ENCODE peak calls at places on chromosome 3, in five cellular contexts. D, I, Y, B and X are unnamed samples.
A peak's percentile ranks its signal among the peaks of the same experiment; 100 is the strongest.

GRCh38 chr3:53817809-53818208 is 28.4 kb downstream of the CHDH start:
- DNase-seq in D (no peak), I (peak; percentile 71), Y (no peak), B (no peak), X (no peak)

GRCh38 chr3:175316799-175317198 is 457.7 kb downstream of the NAALADL2 start:
- DNase-seq in D (no peak), I (no peak), Y (no peak), B (no peak), X (no peak)

GRCh38 chr3:49872801-49873281 is 3.1 kb upstream of the CAMKV start:
- DNase-seq in D (no peak), I (no peak), Y (no peak), B (no peak), X (no peak)

GRCh38 chr3:18111702-18112311 is 313.3 kb downstream of the SATB1 start:
- DNase-seq in D (no peak), I (peak; percentile 67), Y (peak; percentile 24), B (peak; percentile 54), X (no peak)

GRCh38 chr3:51381333-51381705 is 3.8 kb upstream of the MANF start:
- DNase-seq in D (no peak), I (no peak), Y (no peak), B (no peak), X (no peak)

GRCh38 chr3:113560845-113561623 is 28.7 kb downstream of the SIDT1 start:
- DNase-seq in D (peak; percentile 73), I (no peak), Y (peak; percentile 35), B (peak; percentile 15), X (no peak)

GRCh38 chr3:51620543-51620942 is 50.5 kb upstream of the TEX264 start:
- DNase-seq in D (no peak), I (no peak), Y (no peak), B (peak; percentile 53), X (no peak)

GRCh38 chr3:56890448-56891083 is 88.8 kb upstream of the ARHGEF3 start:
- DNase-seq in D (no peak), I (peak; percentile 34), Y (no peak), B (peak; percentile 34), X (no peak)

DNA sequence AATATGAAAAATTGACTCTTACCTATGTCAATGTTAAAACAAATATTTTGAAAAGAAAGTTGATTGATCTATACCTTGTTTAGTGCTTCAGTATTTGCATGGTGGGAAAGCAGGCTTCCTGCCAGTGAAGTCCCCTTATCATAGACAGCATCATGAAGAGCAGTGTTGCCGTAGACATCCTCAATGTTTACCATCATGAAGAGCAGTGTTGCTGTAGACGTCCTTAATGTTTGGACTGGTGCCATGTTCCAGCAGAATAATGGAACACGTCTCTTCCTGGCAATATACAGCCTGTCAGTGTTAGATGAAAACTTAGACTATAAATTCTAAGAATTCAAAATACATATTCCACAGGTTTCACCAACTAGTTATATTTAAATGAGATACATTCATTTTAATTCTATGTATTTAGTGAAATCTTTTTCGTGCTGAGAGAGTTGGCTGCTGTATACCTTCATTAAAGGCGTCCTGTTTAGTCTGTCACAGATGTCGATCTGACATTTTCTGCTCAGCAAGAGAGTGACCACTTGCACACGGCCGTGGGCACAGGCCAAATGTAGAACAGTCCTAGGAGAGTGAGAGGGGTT is 116.8 kb downstream of the LMLN start:
- DNase-seq in D (no peak), I (no peak), Y (no peak), B (no peak), X (no peak)
- TF ChIP-seq EZH2 in D (no peak), I (no peak), Y (no peak), B (no peak), X (no peak)

GRCh38 chr3:172135185-172135584 is 95.8 kb downstream of the FNDC3B start:
- DNase-seq in D (peak; percentile 47), I (no peak), Y (no peak), B (no peak), X (no peak)

GRCh38 chr3:172137287-172138030 is 98.1 kb downstream of the FNDC3B start:
- DNase-seq in D (peak; percentile 90), I (no peak), Y (peak; percentile 58), B (peak; percentile 27), X (no peak)

GRCh38 chr3:172134352-172134751 is 95.0 kb downstream of the FNDC3B start:
- DNase-seq in D (no peak), I (no peak), Y (no peak), B (no peak), X (no peak)

GRCh38 chr3:172138031-172138538 is 98.7 kb downstream of the FNDC3B start:
- DNase-seq in D (no peak), I (no peak), Y (peak; percentile 87), B (peak; percentile 33), X (no peak)

GRCh38 chr3:172135766-172136729 is 96.7 kb downstream of the FNDC3B start:
- DNase-seq in D (peak; percentile 45), I (no peak), Y (no peak), B (peak; percentile 93), X (no peak)
- H3K9ac ChIP-seq in D (peak overlapping the region; percentile 83), I (no peak overlapping the region), Y (no peak overlapping the region), B (peak overlapping the region; percentile 69), X (no peak overlapping the region)

DNA sequence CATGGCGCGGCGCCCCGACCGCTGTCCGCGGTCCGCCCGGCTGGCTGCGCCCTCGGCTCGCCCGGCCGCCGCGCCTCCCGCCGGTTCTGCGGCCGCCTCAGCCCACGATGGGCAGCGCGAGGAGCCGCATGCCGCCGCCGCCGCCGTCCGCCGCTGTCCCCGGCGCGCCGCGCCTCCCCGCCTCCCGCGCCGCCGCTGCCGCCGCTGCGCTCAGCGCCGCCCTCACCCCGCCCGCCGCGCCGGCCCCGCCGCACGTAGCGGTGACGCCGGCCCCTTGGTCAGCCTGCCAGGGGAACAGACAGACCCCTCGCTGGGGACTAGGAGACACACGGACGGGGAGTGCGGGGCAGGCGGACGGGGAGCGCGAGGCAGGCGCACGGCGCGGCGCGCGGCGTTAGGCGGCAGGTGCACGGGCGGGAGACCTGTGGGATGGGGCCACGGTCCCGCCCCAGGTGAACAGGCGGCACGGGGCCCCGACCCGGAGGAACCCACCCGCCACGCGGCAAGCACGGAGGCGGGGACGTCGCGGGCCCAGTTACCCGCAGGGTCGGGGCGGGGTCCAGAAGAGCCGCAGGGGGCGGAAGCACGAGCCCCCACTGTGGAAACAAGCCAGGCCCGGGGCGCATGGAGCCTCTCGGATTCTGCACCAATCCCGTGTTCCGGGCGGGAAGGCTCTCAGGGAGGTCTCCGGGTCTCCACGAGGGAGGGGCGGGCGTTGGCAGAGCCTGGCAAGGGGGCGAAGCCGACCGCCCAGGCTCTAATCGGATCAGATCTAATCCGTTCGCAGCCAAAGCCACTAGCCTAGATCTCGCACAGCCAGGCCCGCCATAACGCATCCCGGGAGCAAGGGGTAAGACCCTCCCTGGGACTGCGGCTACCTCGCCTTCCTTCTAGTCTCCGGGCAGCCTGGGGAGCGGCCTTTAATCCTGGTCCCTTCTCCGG is at the start of gene CSPG5:
- DNase-seq in D (no peak), I (no peak), Y (no peak), B (peak; percentile 50), X (no peak)
- TF ChIP-seq EZH2 in D (peak; percentile 88), I (no peak), Y (no peak), B (peak; percentile 44), X (no peak)

GRCh38 chr3:120077726-120078125 is 16.5 kb downstream of the GSK3B start:
- DNase-seq in D (no peak), I (no peak), Y (no peak), B (peak; percentile 31), X (no peak)
- H3K9ac ChIP-seq in D (no peak overlapping the region), I (no peak overlapping the region), Y (no peak overlapping the region), B (no peak overlapping the region), X (no peak overlapping the region)

DNA sequence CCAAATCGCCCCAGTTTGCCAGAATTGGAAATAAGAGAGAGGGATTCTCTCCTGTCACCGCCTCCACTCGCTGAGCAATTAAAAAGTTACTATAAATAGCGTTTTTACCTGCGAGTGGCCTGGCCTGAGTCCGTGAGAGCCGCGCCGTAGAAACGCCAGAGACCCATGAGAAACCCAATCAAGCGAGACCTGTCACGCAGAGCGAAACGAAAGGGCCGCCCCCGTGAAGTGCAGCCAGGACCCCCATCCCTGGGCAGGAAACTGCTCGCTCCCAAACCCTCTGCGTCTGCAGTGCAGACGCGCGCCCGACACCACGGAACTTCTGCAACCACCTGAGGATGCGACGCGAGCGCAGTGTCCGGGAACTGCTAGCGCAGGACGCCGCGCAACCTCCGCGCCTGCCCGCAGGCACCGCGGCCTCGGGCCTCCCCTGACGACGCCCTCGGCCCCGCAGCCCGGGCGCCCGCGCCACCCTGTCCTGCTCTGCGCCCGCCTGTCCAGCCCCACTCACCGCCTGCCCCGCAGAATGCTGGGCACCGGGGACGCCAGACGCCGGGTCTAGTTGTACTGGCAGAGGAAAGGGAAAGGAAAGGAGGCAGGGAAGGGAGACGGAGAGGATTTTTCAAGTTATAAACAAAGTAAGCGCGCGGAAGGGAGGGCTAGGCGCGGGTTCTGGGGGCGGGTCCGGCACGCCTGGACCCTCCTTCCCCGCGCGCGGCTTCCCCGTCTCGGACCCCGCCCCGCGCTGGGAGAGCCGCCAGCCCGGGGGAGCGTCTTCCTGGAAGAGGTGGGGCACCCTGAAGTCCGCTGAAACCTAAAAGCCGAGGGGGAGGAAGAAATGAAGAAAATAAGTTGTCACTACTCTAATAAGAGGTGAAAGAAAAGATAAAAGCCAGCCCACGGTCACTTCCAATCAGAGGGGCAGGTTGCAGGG is at the start of gene PLSCR4:
- DNase-seq in D (peak; percentile 93), I (no peak), Y (peak; percentile 66), B (peak; percentile 83), X (no peak)
- TF ChIP-seq EZH2 in D (no peak), I (no peak), Y (no peak), B (no peak), X (no peak)

GRCh38 chr3:63364495-63364894 is 86.4 kb downstream of the SYNPR start:
- DNase-seq in D (peak; percentile 44), I (no peak), Y (peak; percentile 63), B (peak; percentile 64), X (no peak)
- H3K9ac ChIP-seq in D (no peak overlapping the region), I (no peak overlapping the region), Y (no peak overlapping the region), B (no peak overlapping the region), X (no peak overlapping the region)

GRCh38 chr3:158097141-158097540 is 9.1 kb downstream of the SHOX2 start:
- DNase-seq in D (no peak), I (no peak), Y (no peak), B (no peak), X (no peak)
- TF ChIP-seq EZH2 in D (no peak), I (no peak), Y (no peak), B (no peak), X (no peak)

DNA sequence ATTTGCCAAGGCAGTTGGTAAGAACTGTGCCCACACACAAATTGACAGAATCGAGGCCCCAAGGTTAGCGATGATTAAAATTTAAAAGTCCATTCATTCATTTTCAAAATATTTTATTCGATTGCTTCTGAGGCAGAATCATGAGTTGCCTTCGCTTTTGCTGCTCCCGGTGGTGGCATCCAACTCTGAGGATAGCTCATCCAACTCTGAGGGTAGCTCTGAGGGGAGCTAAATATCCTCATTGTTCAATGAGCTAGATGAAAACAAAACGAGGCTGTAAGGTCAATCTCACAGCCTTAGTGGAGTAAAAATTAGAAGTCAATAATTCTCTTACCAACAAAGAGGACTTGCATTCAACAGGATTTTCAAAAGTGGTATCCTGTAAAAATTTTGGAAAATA is 901 bp upstream of the CHL1 start:
- DNase-seq in D (no peak), I (no peak), Y (no peak), B (no peak), X (no peak)
- H3K9ac ChIP-seq in D (no peak overlapping the region), I (no peak overlapping the region), Y (no peak overlapping the region), B (no peak overlapping the region), X (no peak overlapping the region)

DNA sequence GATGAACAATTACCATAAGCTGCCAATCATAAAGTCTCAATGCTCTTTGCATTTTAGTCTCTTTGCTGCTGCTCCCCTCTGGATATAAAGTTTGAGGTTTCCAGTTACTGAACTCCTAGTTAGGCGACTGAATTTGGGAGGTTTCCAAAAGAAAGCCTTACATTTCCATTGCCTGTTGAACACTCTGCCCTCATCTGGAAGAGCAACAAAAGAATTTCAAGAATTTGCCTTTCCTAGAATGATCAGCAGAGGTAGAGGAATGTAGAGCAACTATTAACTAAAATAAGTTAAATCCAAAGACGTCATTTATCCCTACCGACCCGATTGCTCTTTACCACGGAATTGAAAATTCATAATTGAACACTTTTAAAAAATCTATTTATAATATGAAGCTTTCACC is 53.4 kb upstream of the PRICKLE2 start:
- DNase-seq in D (no peak), I (no peak), Y (peak; percentile 2), B (no peak), X (no peak)
- TF ChIP-seq EZH2 in D (no peak), I (no peak), Y (no peak), B (no peak), X (no peak)